ENCODE peak calls at places on chromosomes 11 and 22, in six cellular contexts. M is body of pancreas, S is heart left ventricle, B is transverse colon, N is A549, P is tibial nerve. G is an unnamed sample.

GRCh38 chr22:37996515-37997246 is 12.3 kb upstream of the SOX10 start:
- DNase-seq in M (no peak), S (no peak), B (no peak), N (no peak), P (no peak), G (no peak)

GRCh38 chr11:15970506-15971214 is 385.7 kb downstream of the SOX6 start:
- DNase-seq in M (no peak), S (no peak), B (no peak), N (no peak), P (no peak), G (no peak)

GRCh38 chr11:34907934-34908593 is 8.1 kb downstream of the APIP start:
- DNase-seq in M (no peak), S (no peak), B (no peak), N (no peak), P (no peak), G (no peak)

GRCh38 chr11:68601147-68601546 is 83.2 kb upstream of the GAL start:
- DNase-seq in M (no peak), S (no peak), B (no peak), N (no peak), P (no peak), G (no peak)

GRCh38 chr11:33687733-33688479 is 12.7 kb downstream of the C11orf91 start:
- DNase-seq in M (peak), S (no peak), B (no peak), N (peak), P (no peak), G (peak)

GRCh38 chr11:45250035-45250693 is 36.0 kb downstream of the SYT13 start:
- DNase-seq in M (peak), S (no peak), B (no peak), N (no peak), P (no peak), G (no peak)

GRCh38 chr22:46626911-46627805 is 7.0 kb downstream of the GRAMD4 start:
- DNase-seq in M (no peak), S (no peak), B (no peak), N (no peak), P (no peak), G (no peak)

GRCh38 chr22:50030315-50031188 is 18.0 kb upstream of the IL17REL start:
- DNase-seq in M (peak), S (peak), B (peak), N (peak), P (peak), G (peak)

GRCh38 chr11:65055538-65055937 is 2.8 kb downstream of the NAALADL1 start:
- DNase-seq in M (no peak), S (no peak), B (no peak), N (no peak), P (no peak), G (no peak)

GRCh38 chr11:91513734-91514133 is 710.9 kb upstream of the FAT3 start:
- DNase-seq in M (no peak), S (no peak), B (no peak), N (no peak), P (no peak), G (no peak)

GRCh38 chr11:65858354-65859133 is 564 bp upstream of the CFL1 start:
- DNase-seq in M (no peak), S (no peak), B (no peak), N (no peak), P (no peak), G (no peak)

DNA sequence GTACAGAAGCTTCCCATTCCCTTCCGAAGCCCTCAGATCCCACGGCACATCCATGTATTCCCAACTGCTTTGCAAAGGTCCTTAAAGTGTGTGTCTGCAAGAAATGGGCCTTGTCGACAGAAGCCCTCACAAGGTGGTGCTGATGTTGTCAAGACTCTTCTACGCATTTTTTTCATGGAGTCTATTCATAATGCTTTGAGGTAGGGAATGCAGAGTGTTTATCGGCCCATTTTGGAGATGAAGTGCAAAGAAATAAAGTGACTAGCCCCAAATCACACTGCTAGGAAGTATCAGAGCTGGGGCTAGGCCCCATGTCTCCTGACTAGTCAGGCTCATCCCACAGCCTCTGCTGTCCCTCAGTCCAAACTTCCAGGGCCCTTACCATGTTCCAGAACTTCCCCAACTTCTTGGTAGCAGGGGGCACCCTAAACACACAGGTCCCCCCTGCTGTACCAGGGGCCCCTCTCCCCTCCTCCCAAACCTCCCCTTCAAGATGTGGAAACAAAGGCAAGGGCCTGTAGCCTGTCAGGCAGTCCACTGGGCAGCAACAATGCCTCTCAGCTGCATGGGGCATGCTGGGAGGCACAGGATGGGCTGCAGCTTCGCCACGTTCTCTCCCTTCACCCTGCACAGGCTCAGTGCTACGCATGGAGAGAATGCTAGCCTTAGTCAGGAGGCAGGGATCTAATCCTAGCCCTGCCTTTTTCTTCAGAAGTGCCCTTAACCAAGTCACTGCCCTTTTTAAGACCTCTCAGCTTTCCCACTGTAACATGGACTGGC is 7.8 kb downstream of the IL18BP start:
- DNase-seq in M (no peak), S (no peak), B (no peak), N (no peak), P (no peak), G (no peak)
- TF ChIP-seq POLR2A in M (no peak), S (no peak), B (no peak), N (no peak), P (no peak), G (no peak)

DNA sequence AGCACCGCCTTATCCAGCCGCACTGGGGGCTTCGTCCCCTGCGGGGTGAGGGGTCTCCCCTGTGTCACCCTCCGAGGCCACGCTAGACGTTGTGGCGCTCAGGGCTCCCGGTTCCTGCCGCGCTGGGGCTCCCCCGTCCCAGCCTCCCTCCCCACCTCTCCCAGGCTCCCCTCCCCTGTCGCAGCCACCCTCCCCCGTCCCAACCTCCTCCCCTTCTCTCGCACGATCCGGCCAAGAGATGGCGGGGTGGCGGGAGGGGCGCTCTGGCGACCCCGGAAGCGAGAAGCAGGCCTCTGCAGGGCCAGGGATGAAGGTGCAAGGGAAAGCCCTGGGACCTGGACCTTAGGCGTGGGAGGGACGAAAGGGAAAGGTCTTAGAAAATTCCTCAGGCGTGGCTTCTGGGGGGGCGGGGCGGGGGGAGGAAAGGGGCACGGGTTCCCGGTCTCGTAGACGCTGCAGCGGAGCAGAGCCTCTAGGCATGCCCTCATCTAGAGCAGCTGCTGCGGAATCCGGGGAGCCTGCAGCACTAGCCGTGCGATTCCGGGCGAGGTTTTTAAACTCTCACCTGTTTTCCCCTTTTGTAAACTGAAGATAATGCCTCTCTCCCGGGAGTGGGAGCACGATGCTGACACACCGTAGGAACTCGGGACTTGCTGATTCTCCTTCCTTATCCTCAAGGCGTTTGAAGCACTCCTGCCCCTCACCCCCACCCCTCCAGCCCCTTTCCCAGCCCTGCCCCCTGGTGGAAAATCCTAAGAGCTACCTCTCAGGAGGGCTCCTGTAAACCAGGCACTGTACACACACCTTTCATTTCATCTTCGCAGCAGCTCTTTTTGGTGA is 14.4 kb downstream of the KCNJ5 start:
- DNase-seq in M (peak), S (no peak), B (peak), N (peak), P (no peak), G (peak)
- TF ChIP-seq CTCF in M (peak), S (peak), B (peak), N (peak), P (no peak), G (peak)

DNA sequence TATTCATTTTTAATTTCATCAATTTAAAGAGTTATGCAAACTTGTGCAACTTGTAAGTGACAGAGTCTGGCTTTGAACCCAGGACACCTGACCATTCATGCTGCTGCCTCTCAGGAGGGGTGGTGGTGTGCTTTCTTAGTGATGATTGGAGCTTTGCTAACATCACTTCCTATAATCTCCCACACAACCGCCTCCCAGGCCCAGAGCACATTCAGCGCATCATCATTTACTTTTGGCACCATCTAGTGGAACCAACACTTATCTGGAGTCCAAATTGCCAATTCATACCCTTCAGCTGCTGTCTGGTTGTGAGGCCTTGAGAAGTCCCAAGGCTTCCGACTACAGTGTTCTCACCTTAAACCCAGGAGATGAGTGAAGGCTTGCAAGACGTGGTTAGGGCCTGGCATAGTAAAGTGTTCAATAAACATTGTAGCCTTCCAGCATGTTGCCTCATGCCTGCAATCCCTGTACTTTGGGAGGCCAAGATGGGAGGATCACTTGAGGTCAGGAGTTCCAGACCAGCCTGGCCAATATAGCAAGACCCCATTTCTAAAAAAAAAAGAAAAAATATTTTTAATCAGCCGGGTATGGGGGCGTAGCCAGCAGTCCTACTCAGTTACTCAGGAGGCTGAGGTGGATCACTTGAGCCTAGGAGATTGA is 1.1 kb upstream of the TTLL1 start:
- DNase-seq in M (peak), S (peak), B (peak), N (peak), P (no peak), G (peak)
- H3K4me3 ChIP-seq in M (no peak), S (no peak), B (no peak), N (no peak), P (no peak), G (no peak)

GRCh38 chr11:6468712-6469495 is 4.8 kb downstream of the TRIM3 start:
- DNase-seq in M (peak), S (peak), B (peak), N (no peak), P (peak), G (peak)
- TF ChIP-seq POLR2A in M (peak), S (peak), B (no peak), N (no peak), P (no peak), G (no peak)

DNA sequence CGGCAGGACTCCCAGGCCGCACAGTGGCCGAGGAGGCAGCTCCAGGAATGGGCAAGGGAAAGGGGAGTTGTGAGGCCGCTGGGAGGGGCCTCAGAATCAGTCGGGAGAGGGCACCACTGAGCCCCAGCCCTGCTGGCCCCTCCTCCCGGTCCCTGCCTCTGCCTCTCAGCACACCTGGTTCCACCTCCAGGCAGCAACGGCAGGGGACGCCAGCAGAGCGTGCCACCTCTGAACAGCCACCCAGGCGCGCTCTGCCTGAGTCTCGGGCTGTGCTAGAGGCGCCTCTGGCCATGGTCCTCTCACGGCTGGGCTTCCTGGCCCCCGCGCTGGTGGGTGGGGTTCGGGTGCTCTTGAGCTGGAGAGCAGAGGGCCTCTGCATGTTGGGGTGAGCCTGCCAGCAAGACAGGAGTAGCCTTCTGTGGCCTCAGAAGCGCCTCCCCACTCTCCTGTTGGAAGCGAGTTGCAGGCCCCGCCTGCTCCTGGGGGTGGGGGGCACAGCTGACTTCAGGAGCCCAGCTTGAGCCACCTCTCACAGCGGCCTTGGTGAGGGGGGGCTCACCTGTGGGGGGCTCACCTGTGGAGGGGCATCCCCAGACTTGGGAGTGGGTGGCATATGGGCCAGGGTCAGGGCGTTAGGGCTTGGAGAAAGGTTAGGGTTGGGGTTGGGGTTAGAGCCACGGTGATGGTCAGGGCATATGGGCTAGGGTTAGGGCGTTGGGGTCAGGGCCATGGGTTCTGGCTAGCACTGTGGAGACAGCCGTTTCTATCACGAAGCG is 32.8 kb downstream of the MOB2 start:
- DNase-seq in M (no peak), S (peak), B (peak), N (no peak), P (no peak), G (no peak)
- TF ChIP-seq CTCF in M (no peak), S (peak), B (no peak), N (no peak), P (peak), G (peak)

GRCh38 chr11:13276454-13276851 is 1.1 kb upstream of the BMAL1 start:
- DNase-seq in M (no peak), S (no peak), B (peak), N (no peak), P (no peak), G (no peak)
- H3K4me3 ChIP-seq in M (peak), S (peak), B (peak), N (peak), P (peak), G (peak)

DNA sequence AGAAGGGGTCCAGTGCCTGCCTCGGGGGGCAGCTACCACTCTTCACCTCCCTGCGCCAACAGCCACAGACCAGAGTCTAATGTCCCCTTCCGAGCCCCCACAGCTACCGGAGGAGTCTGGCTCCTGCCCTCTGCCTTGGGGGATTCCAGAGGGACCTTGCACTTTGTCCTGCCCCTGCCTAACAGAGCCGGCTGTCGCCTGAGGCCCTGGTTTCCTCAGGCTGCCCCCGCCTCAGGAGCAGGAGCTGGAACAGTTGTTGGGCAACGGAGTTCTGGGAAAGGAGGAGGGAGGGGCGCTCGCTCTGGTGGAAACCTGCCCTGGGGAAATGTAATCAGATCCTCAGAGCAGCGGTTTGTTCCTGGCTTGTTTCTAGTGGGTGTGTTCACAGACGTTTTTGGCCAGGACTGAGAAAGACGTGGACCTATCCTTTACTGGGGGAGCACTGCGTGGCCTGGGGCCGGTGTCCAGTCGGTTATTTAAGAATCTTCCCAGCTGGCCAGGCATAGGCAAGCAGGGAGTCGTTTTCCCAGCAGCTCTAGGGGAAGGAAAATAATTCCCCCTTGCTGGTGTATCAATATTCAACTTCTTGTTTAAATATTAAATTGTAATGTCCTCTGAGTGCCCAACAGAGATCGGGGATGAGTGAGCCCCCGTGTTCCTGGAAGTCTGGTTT is 32.3 kb downstream of the A4GALT start:
- DNase-seq in M (peak), S (peak), B (peak), N (peak), P (peak), G (peak)
- TF ChIP-seq POLR2A in M (peak), S (peak), B (no peak), N (no peak), P (no peak), G (peak)

G was measured in adrenal gland.